ENCODE peak calls at places on chromosomes 5 and 9, in four cellular contexts. D is astrocyte of the spinal cord; J is CD8-positive, alpha-beta memory T cell; K is stimulated activated CD4-positive, alpha-beta T cell treated with anti-CD3 and anti-CD28 coated beads, Interleukin-1b, Interleukin-23, amount 100 ng/mL, for 4 hours. T is an unnamed sample.
A peak's percentile ranks its signal among the peaks of the same experiment; 100 is the strongest.

GRCh38 chr5:40073927-40074326 is 605.8 kb upstream of the PTGER4 start:
- DNase-seq in K (no peak), J (no peak), D (no peak), T (no peak)

GRCh38 chr9:69918317-69918716 is 97.7 kb downstream of the CFAP95 start:
- DNase-seq in D (no peak), J (no peak), K (no peak), T (no peak)

GRCh38 chr5:180786398-180787005 is 16.1 kb downstream of the MGAT1 start:
- DNase-seq in D (peak; percentile 32), J (no peak), K (no peak), T (no peak)

GRCh38 chr9:106616026-106616425 is 246.9 kb upstream of the ZNF462 start:
- DNase-seq in J (no peak), K (no peak), D (no peak), T (no peak)

GRCh38 chr9:73237140-73237539 is 85.5 kb downstream of the ANXA1 start:
- DNase-seq in J (no peak), K (no peak), D (no peak), T (no peak)

GRCh38 chr9:4339357-4339756 is 39.5 kb upstream of the GLIS3 start:
- DNase-seq in D (peak; percentile 87), J (peak; percentile 68), K (peak; percentile 75), T (peak; percentile 76)

GRCh38 chr5:109756543-109757186 is 66.9 kb downstream of the MAN2A1 start:
- DNase-seq in J (no peak), K (no peak), D (no peak), T (no peak)

GRCh38 chr5:119318256-119318914 is 37.4 kb upstream of the TNFAIP8 start:
- DNase-seq in K (no peak), D (no peak), J (no peak), T (no peak)

GRCh38 chr9:93114169-93114983 is 18.4 kb downstream of the CARD19 start:
- DNase-seq in D (no peak), J (no peak), K (no peak), T (no peak)

GRCh38 chr9:12933957-12934356 is 159.1 kb downstream of the LURAP1L start:
- DNase-seq in D (no peak), K (no peak), J (no peak), T (peak; percentile 17)

GRCh38 chr9:33159058-33159759 is 7.9 kb downstream of the B4GALT1 start:
- DNase-seq in J (no peak), K (no peak), D (peak; percentile 61), T (no peak)

GRCh38 chr9:75033789-75034473 is 5.8 kb upstream of the CARNMT1 start:
- DNase-seq in K (no peak), D (no peak), J (no peak), T (no peak)

GRCh38 chr5:432201-432927 is 10.6 kb upstream of the EXOC3 start:
- DNase-seq in J (no peak), K (no peak), D (no peak), T (no peak)

GRCh38 chr9:105405514-105406131 is 42.2 kb upstream of the FSD1L start:
- DNase-seq in J (peak; percentile 37), K (peak; percentile 12), D (peak; percentile 56), T (no peak)

GRCh38 chr5:150661086-150661485 is at the start of gene MYOZ3:
- DNase-seq in D (no peak), K (no peak), J (no peak), T (no peak)

GRCh38 chr5:36756848-36757247 is 119.7 kb upstream of the NIPBL start:
- DNase-seq in K (no peak), J (no peak), D (no peak), T (no peak)

GRCh38 chr9:120583958-120584369 is 4.0 kb upstream of the CDK5RAP2 start:
- DNase-seq in K (no peak), J (peak; percentile 10), D (peak; percentile 92), T (peak; percentile 91)

GRCh38 chr5:177303121-177303924 is at the start of the genes PRELID1 and RAB24:
- DNase-seq in K (peak; percentile 76), D (peak; percentile 82), J (peak; percentile 86), T (peak; percentile 52)

GRCh38 chr5:14710313-14710994 is 45.9 kb downstream of the OTULIN start:
- DNase-seq in D (no peak), K (no peak), J (no peak), T (no peak)

GRCh38 chr5:149776376-149777305 is 46.5 kb downstream of the PPARGC1B start:
- DNase-seq in K (no peak), D (no peak), J (no peak), T (no peak)